ENCODE peak calls at places on chromosomes 12 and 14, in four cellular contexts. R is mesendoderm, E is PC-3, M is IMR-90. N is an unnamed sample.
A peak's percentile ranks its signal among the peaks of the same experiment; 100 is the strongest.

GRCh38 chr12:50221228-50222008 is 54.2 kb upstream of the CERS5 start:
- DNase-seq in R (peak; percentile 66), E (peak; percentile 73), M (peak; percentile 91), N (peak; percentile 83)

GRCh38 chr12:31715283-31715825 is 13.5 kb downstream of the AMN1 start:
- DNase-seq in R (peak; percentile 84), E (no peak), M (peak; percentile 33), N (peak; percentile 56)

GRCh38 chr12:41184864-41185263 is 3.3 kb upstream of the PDZRN4 start:
- DNase-seq in R (no peak), E (no peak), M (no peak), N (no peak)

GRCh38 chr14:103123634-103124500 is 606 bp downstream of the TNFAIP2 start:
- DNase-seq in R (no peak), E (peak; percentile 44), M (no peak), N (no peak)

GRCh38 chr14:61860294-61860918 is 98.2 kb downstream of the SNAPC1 start:
- DNase-seq in R (peak; percentile 63), E (peak; percentile 85), M (peak; percentile 42), N (peak; percentile 14)

GRCh38 chr14:105013150-105013787 is 7.6 kb downstream of the CDCA4 start:
- DNase-seq in R (no peak), E (no peak), M (peak; percentile 10), N (no peak)

GRCh38 chr14:93024493-93024892 is 91.2 kb downstream of the ITPK1 start:
- DNase-seq in R (no peak), E (no peak), M (no peak), N (no peak)

GRCh38 chr12:109804820-109805761 is 28.1 kb downstream of the TRPV4 start:
- DNase-seq in R (peak; percentile 65), E (peak; percentile 86), M (peak; percentile 39), N (peak; percentile 17)

GRCh38 chr12:75632452-75632851 is 121.0 kb upstream of the KRR1 start:
- DNase-seq in R (no peak), E (no peak), M (no peak), N (no peak)

GRCh38 chr12:48998497-48999353 is 450 bp downstream of the DDN start:
- DNase-seq in R (no peak), E (peak; percentile 24), M (peak; percentile 30), N (no peak)
- H3K9ac ChIP-seq in R (peak overlapping the region; percentile 44), E (peak overlapping the region; percentile 52), M (no peak overlapping the region), N (peak overlapping the region; percentile 9)

DNA sequence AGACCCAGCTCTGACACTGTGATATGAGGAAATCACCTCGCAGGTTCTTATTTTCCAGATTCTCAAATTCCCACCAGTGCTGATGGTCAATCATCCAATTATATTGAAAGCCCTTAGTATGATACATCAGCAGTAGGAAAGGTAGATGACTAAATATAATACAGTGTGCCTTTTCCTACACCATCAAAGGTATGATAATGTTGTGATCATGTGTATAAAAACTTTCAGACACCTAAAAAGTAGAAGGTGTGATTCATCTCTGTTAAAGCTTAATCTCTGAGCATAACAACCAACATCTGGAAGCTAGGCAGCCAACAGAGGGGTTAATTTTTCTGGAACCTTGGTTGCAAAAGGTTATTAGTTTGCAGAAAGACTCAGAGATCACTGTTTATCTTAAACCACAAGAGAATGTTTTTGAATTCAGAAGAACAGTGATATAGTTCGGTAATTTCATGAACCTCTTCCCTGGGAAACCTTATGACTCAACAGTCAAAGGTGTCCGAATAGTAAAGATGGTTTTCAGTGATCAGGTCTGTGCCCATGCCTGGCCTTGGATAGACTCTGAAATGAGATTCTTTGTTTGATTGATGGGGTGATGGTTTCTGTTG is 122.5 kb downstream of the ETV6 start:
- DNase-seq in R (no peak), E (peak; percentile 14), M (peak; percentile 69), N (peak; percentile 76)
- H3K27ac ChIP-seq in R (no peak overlapping the region), E (no peak overlapping the region), M (no peak overlapping the region), N (peak overlapping the region; percentile 43)

GRCh38 chr12:114672817-114673168 is 11.2 kb downstream of the TBX3 start:
- DNase-seq in R (no peak), E (peak; percentile 83), M (no peak), N (no peak)
- H3K27me3 ChIP-seq in R (no peaks in the 10 kb centered on the region), E (no peaks in the 10 kb centered on the region), M (no peaks in the 10 kb centered on the region), N (no peaks in the 10 kb centered on the region)

GRCh38 chr14:91945776-91946305 is 1.7 kb downstream of the FBLN5 start:
- DNase-seq in R (no peak), E (no peak), M (no peak), N (no peak)
- H3K9ac ChIP-seq in R (no peak overlapping the region), E (no peak overlapping the region), M (peak overlapping the region; percentile 89), N (no peak overlapping the region)

DNA sequence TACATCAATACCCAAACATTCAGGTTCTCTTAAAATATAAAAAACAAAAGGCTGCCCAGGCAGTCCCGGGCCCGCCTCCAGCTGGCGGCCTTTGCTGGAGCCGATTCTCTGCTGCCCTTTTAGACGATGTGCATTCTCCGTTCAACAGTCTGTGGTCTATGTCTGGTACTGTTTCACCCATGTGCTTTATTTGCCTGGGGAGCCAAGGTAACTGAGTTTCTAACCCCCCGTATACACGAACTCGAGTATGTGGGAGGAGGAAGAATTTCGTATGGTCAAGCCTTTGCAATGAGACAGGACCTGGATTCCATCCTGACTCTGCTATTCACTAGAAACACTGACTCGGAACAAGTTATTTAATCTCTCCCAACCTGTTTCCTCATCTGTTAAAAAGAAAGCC is 54.1 kb upstream of the GPR68 start:
- DNase-seq in R (no peak), E (no peak), M (no peak), N (peak; percentile 65)
- H3K27ac ChIP-seq in R (no peak overlapping the region), E (no peak overlapping the region), M (no peak overlapping the region), N (no peak overlapping the region)

GRCh38 chr12:123971770-123972447 is 722 bp downstream of the CCDC92 start:
- DNase-seq in R (peak; percentile 94), E (peak; percentile 72), M (peak; percentile 50), N (peak; percentile 46)
- H3K27me3 ChIP-seq in R (peaks cover 20% of the 10 kb centered on the region), E (no peaks in the 10 kb centered on the region), M (no peaks in the 10 kb centered on the region), N (no peaks in the 10 kb centered on the region)

GRCh38 chr12:112728909-112729308 is 62.6 kb upstream of the RPH3A start:
- DNase-seq in R (no peak), E (no peak), M (no peak), N (no peak)
- H3K9ac ChIP-seq in R (no peak overlapping the region), E (no peak overlapping the region), M (no peak overlapping the region), N (no peak overlapping the region)

N was measured in astrocyte.